ENCODE peak calls at places on chromosome 13, in ten cellular contexts. C is cardiac muscle cell, E is fibroblast of lung, K is dorsolateral prefrontal cortex, Y is neural progenitor cell, G is AG10803, Q is breast epithelium, I is astrocyte of the spinal cord, L is IMR-90, U is tibial artery. R is an unnamed sample.

GRCh38 chr13:21949818-21950429 is 279.1 kb downstream of the FGF9 start:
- DNase-seq in U (no peak), G (no peak), E (no peak), I (no peak), C (no peak), K (no peak), Q (no peak), Y (no peak), L (peak; percentile 44), R (no peak)

GRCh38 chr13:30968734-30969335 is 36.4 kb downstream of the TEX26 start:
- DNase-seq in G (peak; percentile 86), L (peak; percentile 55), E (peak; percentile 75), I (peak; percentile 71), Q (no peak), Y (no peak), U (no peak), K (no peak), C (peak; percentile 74), R (peak; percentile 81)

GRCh38 chr13:91722267-91722884 is 324.0 kb downstream of the GPC5 start:
- DNase-seq in C (peak; percentile 50), K (no peak), Y (peak; percentile 36), L (peak; percentile 18), G (no peak), U (no peak), Q (no peak), I (peak; percentile 49), E (peak; percentile 64), R (peak; percentile 26)

GRCh38 chr13:43572601-43573360 is 214.0 kb downstream of the ENOX1 start:
- DNase-seq in I (peak; percentile 57), U (no peak), E (no peak), Y (peak; percentile 29), L (peak; percentile 25), C (no peak), G (peak; percentile 85), K (no peak), Q (no peak), R (peak; percentile 15)

GRCh38 chr13:103229674-103230073 is 163.5 kb upstream of the SLC10A2 start:
- DNase-seq in E (no peak), I (no peak), G (no peak), K (no peak), L (no peak), Q (no peak), U (no peak), C (no peak), Y (no peak), R (no peak)

GRCh38 chr13:34161829-34162544 is 344.0 kb downstream of the RFC3 start:
- DNase-seq in Q (no peak), K (no peak), Y (peak; percentile 41), G (peak; percentile 93), E (peak; percentile 86), I (peak; percentile 88), C (peak; percentile 77), U (no peak), L (peak; percentile 80), R (peak; percentile 64)

GRCh38 chr13:21613791-21614190 is 9.8 kb upstream of the MICU2 start:
- DNase-seq in I (no peak), C (no peak), L (no peak), Q (no peak), Y (no peak), G (no peak), E (no peak), K (no peak), U (no peak), R (no peak)

GRCh38 chr13:29362849-29363604 is 232.5 kb downstream of the SLC7A1 start:
- DNase-seq in Q (no peak), I (peak; percentile 33), U (no peak), C (peak; percentile 58), E (peak; percentile 31), K (peak; percentile 66), G (peak; percentile 41), Y (peak; percentile 78), L (peak; percentile 44), R (no peak)

GRCh38 chr13:46489586-46490023 is 63.4 kb upstream of the LRCH1 start:
- DNase-seq in G (peak; percentile 92), I (peak; percentile 86), Q (no peak), C (peak; percentile 77), Y (peak; percentile 18), E (peak; percentile 92), K (no peak), L (peak; percentile 67), U (peak; percentile 89), R (peak; percentile 70)

GRCh38 chr13:31749929-31750328 is 10.6 kb downstream of the RXFP2 start:
- DNase-seq in U (no peak), E (peak; percentile 80), C (peak; percentile 87), I (peak; percentile 90), L (peak; percentile 94), Q (no peak), Y (no peak), K (no peak), G (peak; percentile 95), R (peak; percentile 65)

GRCh38 chr13:19818223-19818842 is 35.6 kb upstream of the PSPC1 start:
- DNase-seq in G (no peak), Q (no peak), L (no peak), K (no peak), I (peak; percentile 18), E (no peak), U (peak; percentile 65), C (peak; percentile 47), Y (peak; percentile 76), R (no peak)

GRCh38 chr13:60448907-60449510 is 52.0 kb downstream of the TDRD3 start:
- DNase-seq in Q (no peak), Y (peak; percentile 46), G (peak; percentile 62), I (peak; percentile 72), E (peak; percentile 76), C (peak; percentile 74), K (no peak), U (no peak), L (peak; percentile 68), R (peak; percentile 61)

DNA sequence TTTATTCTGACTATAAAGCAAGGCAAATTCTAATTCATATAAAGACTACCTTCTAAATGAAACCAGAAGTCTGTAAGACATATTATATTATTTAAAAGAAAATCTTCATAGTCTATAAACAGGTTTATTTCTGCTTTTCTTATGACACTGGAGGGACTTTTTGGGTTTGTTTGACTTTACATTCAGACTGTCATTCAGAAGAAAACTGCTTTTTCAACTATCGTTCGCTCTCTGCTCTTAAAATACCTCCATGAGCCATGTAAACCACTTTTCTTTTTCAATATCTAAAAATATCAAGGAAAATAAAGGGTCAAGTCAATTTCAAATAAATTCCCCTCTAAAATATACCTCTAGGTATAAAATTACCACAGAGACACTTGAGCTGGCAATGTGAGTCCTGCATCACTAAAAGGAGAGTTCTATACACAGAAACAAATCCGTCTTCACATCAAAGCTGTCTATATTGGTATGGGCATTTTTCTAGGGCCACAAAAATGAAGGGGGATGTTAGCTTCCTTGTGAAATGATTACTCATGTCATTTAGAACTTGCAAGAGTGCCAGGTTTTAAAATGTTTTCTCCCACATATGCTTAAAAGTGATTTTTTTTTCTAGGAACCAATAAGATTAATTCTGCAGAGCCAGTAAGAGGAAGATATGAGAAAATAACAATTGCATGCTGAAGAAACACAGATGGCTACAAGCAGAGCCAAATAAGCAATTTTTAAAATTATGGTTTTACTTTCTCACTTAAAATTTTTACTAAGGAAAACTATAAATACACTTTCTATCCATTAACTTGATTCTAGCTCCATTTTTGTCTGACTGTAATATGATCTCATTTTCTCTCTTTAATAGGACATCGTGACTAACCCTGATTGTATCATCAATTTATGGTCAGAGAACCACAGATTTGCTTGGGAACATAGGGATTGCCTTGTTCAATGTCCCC is 181.8 kb downstream of the TBC1D4 start:
- DNase-seq in U (no peak), Q (no peak), I (peak; percentile 43), K (no peak), C (peak; percentile 29), L (peak; percentile 46), G (peak; percentile 50), Y (no peak), E (peak; percentile 42), R (no peak)
- TF ChIP-seq CTCF in U (no peak), Q (no peak), I (no peak), K (no peak), C (no peak), L (no peak), G (no peak), Y (no peak), E (no peak), R (no peak)

GRCh38 chr13:95235944-95236343 is 65.3 kb downstream of the ABCC4 start:
- DNase-seq in G (no peak), E (no peak), I (no peak), C (no peak), Y (no peak), L (no peak), K (no peak), U (no peak), Q (no peak), R (no peak)

GRCh38 chr13:95237310-95237870 is 63.9 kb downstream of the ABCC4 start:
- DNase-seq in G (no peak), C (no peak), Y (no peak), Q (no peak), L (no peak), E (no peak), K (no peak), I (no peak), U (no peak), R (no peak)

GRCh38 chr13:95235199-95235726 is 66.0 kb downstream of the ABCC4 start:
- DNase-seq in L (no peak), Y (no peak), G (no peak), C (peak; percentile 6), Q (no peak), U (no peak), E (no peak), K (no peak), I (no peak), R (no peak)

GRCh38 chr13:95239293-95239692 is 62.0 kb downstream of the ABCC4 start:
- DNase-seq in Y (no peak), C (no peak), K (no peak), G (no peak), E (peak; percentile 75), Q (no peak), L (peak; percentile 77), I (no peak), U (no peak), R (no peak)

GRCh38 chr13:95236774-95237173 is 64.5 kb downstream of the ABCC4 start:
- DNase-seq in Q (no peak), Y (no peak), K (no peak), C (no peak), I (no peak), E (no peak), U (no peak), L (no peak), G (no peak), R (no peak)
- H3K4me3 ChIP-seq in Q (no peak overlapping the region), Y (no peak overlapping the region), K (no peak overlapping the region), C (no peak overlapping the region), I (no peak overlapping the region), E (no peak overlapping the region), U (no peak overlapping the region), L (no peak overlapping the region), G (no peak overlapping the region), R (no peak overlapping the region)

DNA sequence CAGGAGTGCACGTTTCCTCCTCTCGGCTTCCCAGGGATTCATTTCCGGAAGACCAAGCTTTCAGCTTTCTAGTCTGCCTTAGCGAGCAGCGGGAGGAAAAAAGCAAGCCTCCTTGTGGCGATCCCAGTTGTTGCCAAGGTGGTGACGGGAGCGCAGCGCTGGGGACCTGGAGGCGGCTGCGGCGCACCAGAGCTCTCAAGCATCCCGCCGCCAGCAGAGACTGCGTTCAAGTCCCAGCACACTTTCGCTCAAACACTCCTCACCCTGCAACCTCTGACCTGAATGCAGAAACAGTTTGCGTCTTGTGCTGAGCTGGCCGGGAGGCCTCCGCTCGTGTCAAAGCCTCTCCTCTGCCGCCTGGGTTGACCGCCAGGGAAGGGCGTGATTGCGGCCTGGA is 4.9 kb downstream of the GSX1 start:
- DNase-seq in Q (no peak), E (peak; percentile 19), K (no peak), G (peak; percentile 3), Y (peak; percentile 90), I (no peak), U (no peak), C (peak; percentile 39), L (peak; percentile 30), R (no peak)
- TF ChIP-seq CTCF in Q (no peak), E (no peak), K (no peak), G (peak; percentile 19), Y (peak; percentile 61), I (peak; percentile 17), U (no peak), C (peak; percentile 31), L (peak; percentile 23), R (no peak)

GRCh38 chr13:27352698-27353097 is 71.7 kb upstream of the GTF3A start:
- DNase-seq in E (no peak), I (no peak), G (no peak), L (peak; percentile 11), K (no peak), Q (no peak), Y (no peak), C (no peak), U (no peak), R (no peak)
- H3K4me3 ChIP-seq in E (no peak overlapping the region), I (no peak overlapping the region), G (no peak overlapping the region), L (no peak overlapping the region), K (no peak overlapping the region), Q (no peak overlapping the region), Y (no peak overlapping the region), C (no peak overlapping the region), U (no peak overlapping the region), R (no peak overlapping the region)

R was measured in astrocyte of the cerebellum.